ENCODE peak calls at places on chromosomes 2 and 18, in five cellular contexts. F, P, O, U and M are unnamed samples.
A peak's percentile ranks its signal among the peaks of the same experiment; 100 is the strongest.

GRCh38 chr2:55604027-55604565 is 13.3 kb downstream of the PPP4R3B start:
- DNase-seq in F (no peak), P (no peak), O (peak; percentile 42), U (no peak), M (peak; percentile 55)

GRCh38 chr2:239009001-239009961 is 161.4 kb downstream of the TWIST2 start:
- DNase-seq in F (no peak), P (no peak), O (no peak), U (no peak), M (no peak)

GRCh38 chr2:240466579-240467148 is 31.2 kb downstream of the GPC1 start:
- DNase-seq in F (no peak), P (no peak), O (no peak), U (no peak), M (no peak)

GRCh38 chr18:57826252-57826651 is 23.1 kb upstream of the ATP8B1 start:
- DNase-seq in F (no peak), P (no peak), O (no peak), U (no peak), M (no peak)

GRCh38 chr2:237125967-237126366 is 40.3 kb downstream of the COPS8 start:
- DNase-seq in F (no peak), P (no peak), O (no peak), U (no peak), M (no peak)

GRCh38 chr18:54224379-54225014 is at the start of gene MBD2:
- DNase-seq in F (peak; percentile 97), P (peak; percentile 89), O (peak; percentile 99), U (peak; percentile 96), M (peak; percentile 93)

GRCh38 chr2:212842544-212843185 is 304.1 kb upstream of the ERBB4 start:
- DNase-seq in F (peak; percentile 76), P (no peak), O (peak; percentile 82), U (peak; percentile 71), M (peak; percentile 50)

GRCh38 chr2:20213651-20214565 is 11.0 kb downstream of the SDC1 start:
- DNase-seq in F (peak; percentile 33), P (no peak), O (no peak), U (no peak), M (no peak)

GRCh38 chr2:207760453-207760852 is 9.3 kb downstream of the FZD5 start:
- DNase-seq in F (no peak), P (no peak), O (no peak), U (no peak), M (no peak)

DNA sequence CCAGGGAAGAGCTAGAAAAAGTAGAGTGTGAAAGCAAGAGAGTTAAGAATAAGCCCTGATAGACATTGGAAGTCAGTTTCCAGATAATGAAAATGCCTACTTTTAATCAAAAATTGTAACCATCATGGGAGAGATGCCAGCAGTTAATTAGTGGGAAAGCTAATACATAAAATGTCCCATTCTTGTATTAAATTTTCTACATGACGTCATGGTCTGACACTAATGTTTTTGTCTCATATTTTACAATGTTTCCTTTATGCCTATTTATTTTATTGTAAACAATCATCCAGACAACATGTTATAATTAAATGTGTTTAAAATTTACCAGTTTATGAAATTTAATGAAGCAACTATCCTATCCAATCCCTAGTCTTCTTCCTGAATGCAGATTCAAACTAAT is 26.3 kb upstream of the CCDC178 start:
- DNase-seq in F (no peak), P (no peak), O (no peak), U (no peak), M (no peak)
- TF ChIP-seq EZH2 in F (no peak), P (no peak), O (no peak), U (no peak), M (no peak)

GRCh38 chr2:132415256-132416079 is 1.1 kb upstream of the GPR39 start:
- DNase-seq in F (no peak), P (no peak), O (peak; percentile 55), U (peak; percentile 79), M (peak; percentile 66)

GRCh38 chr2:132417430-132418035 is 928 bp downstream of the GPR39 start:
- DNase-seq in F (no peak), P (no peak), O (no peak), U (no peak), M (no peak)

GRCh38 chr2:132416996-132417395 is 391 bp downstream of the GPR39 start:
- DNase-seq in F (no peak), P (no peak), O (no peak), U (peak; percentile 30), M (no peak)

GRCh38 chr2:132412021-132412420 is 4.6 kb upstream of the GPR39 start:
- DNase-seq in F (no peak), P (no peak), O (no peak), U (no peak), M (no peak)

GRCh38 chr2:132416080-132416911 is at the start of gene GPR39:
- DNase-seq in F (peak; percentile 75), P (peak; percentile 94), O (peak; percentile 98), U (peak; percentile 99), M (peak; percentile 99)
- TF ChIP-seq EZH2 in F (no peak), P (no peak), O (no peak), U (no peak), M (no peak)

GRCh38 chr2:182097571-182097970 is 111.9 kb downstream of the PPP1R1C start:
- DNase-seq in F (no peak), P (no peak), O (no peak), U (no peak), M (no peak)
- TF ChIP-seq EZH2 in F (no peak), P (no peak), O (no peak), U (no peak), M (no peak)

GRCh38 chr2:68415521-68415920 is 50.4 kb downstream of the PLEK start:
- DNase-seq in F (no peak), P (no peak), O (no peak), U (no peak), M (no peak)
- TF ChIP-seq EZH2 in F (no peak), P (no peak), O (no peak), U (no peak), M (no peak)

GRCh38 chr2:176129013-176129796 is at the start of gene HOXD8:
- DNase-seq in F (peak; percentile 96), P (peak; percentile 59), O (peak; percentile 96), U (no peak), M (peak; percentile 22)
- TF ChIP-seq EZH2 in F (no peak), P (no peak), O (no peak), U (no peak), M (peak; percentile 51)

GRCh38 chr2:25877431-25878360 is 591 bp downstream of the ASXL2 start:
- DNase-seq in F (peak; percentile 71), P (peak; percentile 42), O (peak; percentile 78), U (peak; percentile 53), M (peak; percentile 60)
- TF ChIP-seq EZH2 in F (no peak), P (no peak), O (no peak), U (no peak), M (no peak)

GRCh38 chr2:176078440-176079284 is 5.1 kb downstream of the EVX2 start:
- DNase-seq in F (peak; percentile 60), P (no peak), O (no peak), U (no peak), M (no peak)
- TF ChIP-seq EZH2 in F (no peak), P (no peak), O (no peak), U (no peak), M (peak; percentile 24)

GRCh38 chr2:199464614-199465352 is 7.0 kb upstream of the SATB2 start:
- DNase-seq in F (no peak), P (no peak), O (no peak), U (no peak), M (no peak)
- TF ChIP-seq EZH2 in F (no peak), P (no peak), O (no peak), U (no peak), M (peak; percentile 90)